ENCODE peak calls at places on chromosomes 3 and 15, in six cellular contexts. R is NCI-H460; E is pulmonary artery endothelial cell; U is activated T-cell treated with anti-CD3 and anti-CD28 coated beads, Interleukin-2, amount 50 U/mL, for 24 hours; S is left lobe of liver; J is SK-N-SH. L is an unnamed sample.

GRCh38 chr3:120489421-120489820 is 38.6 kb upstream of the FSTL1 start:
- DNase-seq in R (no peak), E (no peak), U (no peak), S (no peak), J (no peak), L (no peak)

GRCh38 chr15:56207711-56208110 is 36.0 kb downstream of the RFX7 start:
- DNase-seq in R (no peak), E (no peak), U (no peak), S (no peak), J (no peak), L (no peak)

GRCh38 chr3:184379375-184380209 is at the start of gene CHRD:
- DNase-seq in R (no peak), E (no peak), U (no peak), S (peak; percentile 53), J (no peak), L (no peak)

GRCh38 chr3:124126446-124127017 is 134.6 kb upstream of the ROPN1 start:
- DNase-seq in R (no peak), E (no peak), U (no peak), S (no peak), J (peak; percentile 30), L (no peak)

GRCh38 chr3:109806929-109807328 is 469.6 kb upstream of the DPPA4 start:
- DNase-seq in R (no peak), E (peak; percentile 45), U (no peak), S (no peak), J (no peak), L (peak; percentile 93)

GRCh38 chr3:153856932-153857331 is 264.3 kb upstream of the ARHGEF26 start:
- DNase-seq in R (no peak), E (no peak), U (no peak), S (no peak), J (no peak), L (peak; percentile 22)

GRCh38 chr15:50046159-50046558 is 72.9 kb downstream of the ATP8B4 start:
- DNase-seq in R (no peak), E (no peak), U (no peak), S (no peak), J (no peak), L (no peak)

GRCh38 chr15:69585937-69586336 is 133.3 kb downstream of the RPLP1 start:
- DNase-seq in R (no peak), E (no peak), U (no peak), S (no peak), J (no peak), L (no peak)

GRCh38 chr3:141797167-141797773 is 34.1 kb downstream of the GRK7 start:
- DNase-seq in R (no peak), E (peak; percentile 59), U (peak; percentile 74), S (no peak), J (no peak), L (no peak)

GRCh38 chr3:188937389-188937788 is 234.4 kb upstream of the TPRG1 start:
- DNase-seq in R (no peak), E (peak; percentile 90), U (no peak), S (no peak), J (no peak), L (no peak)

GRCh38 chr3:13072239-13073041 is 789 bp downstream of the IQSEC1 start:
- DNase-seq in R (no peak), E (no peak), U (no peak), S (no peak), J (peak; percentile 83), L (no peak)

GRCh38 chr3:187456268-187456667 is 88.1 kb downstream of the RTP4 start:
- DNase-seq in R (no peak), E (no peak), U (no peak), S (no peak), J (no peak), L (no peak)

GRCh38 chr3:14274537-14274936 is 95.9 kb downstream of the LSM3 start:
- DNase-seq in R (no peak), E (no peak), U (no peak), S (no peak), J (no peak), L (no peak)

GRCh38 chr15:59649603-59650002 is 7.7 kb downstream of the GTF2A2 start:
- DNase-seq in R (no peak), E (no peak), U (no peak), S (no peak), J (no peak), L (no peak)

GRCh38 chr15:77807115-77807514 is 174.4 kb upstream of the LINGO1 start:
- DNase-seq in R (no peak), E (no peak), U (no peak), S (no peak), J (peak; percentile 58), L (no peak)

GRCh38 chr3:158696618-158697017 is 24.2 kb upstream of the LXN start:
- DNase-seq in R (no peak), E (no peak), U (no peak), S (no peak), J (no peak), L (no peak)

GRCh38 chr15:73658645-73659044 is 25.5 kb upstream of the NPTN start:
- DNase-seq in R (no peak), E (no peak), U (no peak), S (no peak), J (no peak), L (no peak)

GRCh38 chr3:78398401-78398800 is 1358.5 kb downstream of the ROBO2 start:
- DNase-seq in R (no peak), E (no peak), U (no peak), S (no peak), J (no peak), L (no peak)

GRCh38 chr3:100155105-100155504 is 40.8 kb upstream of the FILIP1L start:
- DNase-seq in R (no peak), E (no peak), U (no peak), S (no peak), J (peak; percentile 9), L (no peak)

GRCh38 chr3:46565607-46566039 is 479 bp downstream of the LRRC2 start:
- DNase-seq in R (no peak), E (no peak), U (no peak), S (no peak), J (peak; percentile 30), L (no peak)

GRCh38 chr3:118536764-118537163 is 497.9 kb downstream of the IGSF11 start:
- DNase-seq in R (no peak), E (no peak), U (no peak), S (no peak), J (no peak), L (no peak)

GRCh38 chr3:52786330-52787215 is 8.0 kb upstream of the ITIH3 start:
- DNase-seq in R (no peak), E (no peak), U (no peak), S (peak; percentile 77), J (no peak), L (no peak)

GRCh38 chr15:85706779-85707518 is 87.8 kb downstream of the KLHL25 start:
- DNase-seq in R (no peak), E (no peak), U (peak; percentile 52), S (no peak), J (no peak), L (no peak)

GRCh38 chr15:40925863-40926658 is 3.1 kb upstream of the DLL4 start:
- DNase-seq in R (no peak), E (no peak), U (peak; percentile 60), S (no peak), J (peak; percentile 72), L (no peak)

GRCh38 chr3:153162513-153163348 is 705 bp downstream of the RAP2B start:
- DNase-seq in R (no peak), E (no peak), U (peak; percentile 75), S (peak; percentile 57), J (peak; percentile 57), L (peak; percentile 22)